ENCODE peak calls at places on chromosomes 13 and 19, in six cellular contexts. H is CD4-positive, alpha-beta memory T cell; S is mammary epithelial cell; V is caudate nucleus; P is mucosa of descending colon; I is NCI-H187. K is an unnamed sample.

GRCh38 chr19:2149980-2150793 is 1.2 kb downstream of the AP3D1 start:
- DNase-seq in H (peak; percentile 35), S (peak; percentile 41), V (no peak), P (peak; percentile 60), I (no peak), K (no peak)

GRCh38 chr13:76667551-76667950 is 218.7 kb downstream of the KCTD12 start:
- DNase-seq in H (peak; percentile 9), S (peak; percentile 16), V (no peak), P (no peak), I (no peak), K (no peak)

GRCh38 chr19:47693489-47693888 is 19.7 kb upstream of the EHD2 start:
- DNase-seq in H (no peak), S (no peak), V (no peak), P (no peak), I (no peak), K (no peak)

GRCh38 chr13:91346848-91347211 is 657 bp upstream of the MIR17HG start:
- DNase-seq in H (peak; percentile 47), S (peak; percentile 32), V (no peak), P (no peak), I (peak; percentile 8), K (no peak)

GRCh38 chr13:32617112-32617511 is 30.9 kb downstream of the PDS5B start:
- DNase-seq in H (no peak), S (no peak), V (no peak), P (no peak), I (no peak), K (no peak)

GRCh38 chr19:51560339-51560738 is 10.7 kb upstream of the ZNF175 start:
- DNase-seq in H (no peak), S (no peak), V (no peak), P (no peak), I (no peak), K (peak; percentile 66)

GRCh38 chr13:47903836-47904235 is 97.2 kb downstream of the SUCLA2 start:
- DNase-seq in H (no peak), S (peak; percentile 33), V (no peak), P (no peak), I (no peak), K (no peak)

GRCh38 chr13:40146586-40147240 is 491.3 kb downstream of the COG6 start:
- DNase-seq in H (peak; percentile 27), S (peak; percentile 21), V (no peak), P (no peak), I (no peak), K (no peak)